ENCODE peak calls at places on chromosomes 12 and 14, in nine cellular contexts. R is ovary, A is IMR-90, X is cardiac fibroblast, W is GM12865, V is pancreas, F is fibroblast of lung, Z is choroid plexus epithelial cell, S is foreskin fibroblast. N is an unnamed sample.

GRCh38 chr14:59484611-59485174 is 376 bp downstream of the JKAMP start:
- DNase-seq in A (peak), W (no peak), V (no peak), F (peak), Z (peak), S (no peak), X (peak), R (no peak), N (peak)

GRCh38 chr12:64824500-64825142 is at the start of gene TBC1D30:
- DNase-seq in Z (peak), V (peak), F (peak), R (peak), X (peak), S (peak), W (peak), A (peak), N (no peak)

GRCh38 chr12:23209793-23210192 is 584.8 kb downstream of the ETNK1 start:
- DNase-seq in F (no peak), W (no peak), Z (peak), X (peak), S (no peak), R (no peak), V (no peak), A (no peak), N (no peak)

GRCh38 chr12:89356069-89356665 is 3.9 kb upstream of the DUSP6 start:
- DNase-seq in Z (no peak), V (no peak), X (no peak), W (no peak), R (no peak), A (no peak), S (no peak), F (no peak), N (no peak)

GRCh38 chr12:105622846-105623245 is 292.4 kb downstream of the C12orf75 start:
- DNase-seq in Z (no peak), V (no peak), X (no peak), W (no peak), F (no peak), A (no peak), R (no peak), S (no peak), N (no peak)

GRCh38 chr14:77140937-77141591 is 527 bp downstream of the ZDHHC22 start:
- DNase-seq in Z (peak), F (peak), R (no peak), X (peak), S (peak), V (no peak), W (no peak), A (peak), N (peak)

GRCh38 chr14:59627011-59627520 is 50.5 kb upstream of the CCDC175 start:
- DNase-seq in F (no peak), Z (no peak), R (no peak), V (no peak), X (no peak), A (no peak), W (no peak), S (no peak), N (no peak)

GRCh38 chr14:63045234-63045611 is at the start of gene KCNH5:
- DNase-seq in F (peak), S (peak), X (peak), Z (peak), V (no peak), R (no peak), W (no peak), A (peak), N (peak)

GRCh38 chr12:108053512-108053911 is 75.6 kb upstream of the WSCD2 start:
- DNase-seq in Z (no peak), W (peak), F (no peak), X (no peak), R (no peak), V (no peak), A (no peak), S (no peak), N (no peak)

GRCh38 chr12:60498656-60499055 is 902.8 kb downstream of the SLC16A7 start:
- DNase-seq in A (no peak), F (no peak), Z (no peak), S (no peak), W (no peak), V (no peak), X (no peak), R (no peak), N (no peak)

GRCh38 chr12:60489071-60489470 is 893.2 kb downstream of the SLC16A7 start:
- DNase-seq in V (no peak), R (no peak), Z (peak), A (peak), X (peak), F (peak), W (no peak), S (peak), N (no peak)

DNA sequence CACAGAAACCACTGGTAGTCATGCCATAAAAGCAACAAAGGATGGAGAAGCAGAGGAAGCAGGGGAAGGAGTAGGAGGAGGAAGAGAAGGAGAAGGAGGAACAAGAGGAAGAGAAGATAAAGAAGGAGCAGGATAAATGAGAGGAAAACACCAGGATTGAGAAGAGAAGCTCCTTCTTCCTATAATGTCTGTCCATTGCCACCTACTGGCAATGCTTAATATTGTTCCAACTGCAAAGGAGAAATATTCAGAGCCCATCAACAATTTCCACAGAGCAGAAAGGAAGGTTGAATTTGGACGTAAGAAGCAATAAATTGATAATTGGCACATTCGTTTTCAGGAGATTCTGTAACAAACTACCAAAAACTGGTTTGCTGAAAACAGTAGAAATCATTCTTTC is 898.4 kb downstream of the SLC16A7 start:
- DNase-seq in V (no peak), X (peak), A (peak), Z (peak), W (peak), F (peak), S (peak), R (no peak), N (peak)
- TF ChIP-seq CTCF in V (peak), X (peak), A (peak), Z (peak), W (peak), F (peak), S (peak), R (no peak), N (peak)

GRCh38 chr14:103856105-103856504 is 8.7 kb upstream of the PPP1R13B start:
- DNase-seq in Z (no peak), S (no peak), R (no peak), V (no peak), F (no peak), X (no peak), A (no peak), W (no peak), N (no peak)
- H3K4me3 ChIP-seq in Z (no peak), S (no peak), R (no peak), V (no peak), F (no peak), X (no peak), A (no peak), W (no peak), N (no peak)

GRCh38 chr12:67624355-67624754 is 24.2 kb upstream of the DYRK2 start:
- DNase-seq in F (no peak), X (no peak), S (no peak), V (no peak), W (no peak), A (no peak), R (no peak), Z (no peak), N (no peak)
- TF ChIP-seq CTCF in F (no peak), X (no peak), S (no peak), V (no peak), W (no peak), A (no peak), R (no peak), Z (peak), N (no peak)

GRCh38 chr14:60645191-60645590 is 4.1 kb downstream of the SIX1 start:
- DNase-seq in X (no peak), Z (no peak), S (no peak), A (no peak), W (peak), V (no peak), R (no peak), F (no peak), N (no peak)
- H3K4me3 ChIP-seq in X (no peak), Z (peak), S (peak), A (no peak), W (no peak), V (no peak), R (no peak), F (no peak), N (no peak)

GRCh38 chr14:105271224-105271890 is 23.0 kb downstream of the BTBD6 start:
- DNase-seq in X (no peak), A (no peak), R (no peak), Z (no peak), W (no peak), V (peak), F (no peak), S (no peak), N (no peak)
- TF ChIP-seq CTCF in X (no peak), A (no peak), R (no peak), Z (no peak), W (no peak), V (no peak), F (no peak), S (no peak), N (no peak)

N was measured in fibroblast of villous mesenchyme.